ENCODE peak calls at places on chromosomes 12 and 14, in eight cellular contexts. U is PC-3; A is brain microvascular endothelial cell; K is CD8-positive, alpha-beta T cell; X is RWPE2; I is SK-N-SH; D is right lobe of liver; B is HFF-Myc. J is an unnamed sample.
A peak's percentile ranks its signal among the peaks of the same experiment; 100 is the strongest.

GRCh38 chr12:77925536-77926108 is 94.9 kb downstream of the NAV3 start:
- DNase-seq in U (peak; percentile 90), B (peak; percentile 96), X (peak; percentile 76), A (peak; percentile 97), I (peak; percentile 54), K (no peak), D (peak; percentile 56), J (peak; percentile 95)

GRCh38 chr14:101963611-101964296 is 619 bp upstream of the DYNC1H1 start:
- DNase-seq in B (no peak), I (no peak), X (no peak), D (no peak), K (no peak), A (no peak), U (no peak), J (no peak)

GRCh38 chr12:123065666-123066457 is 85.0 kb downstream of the PITPNM2 start:
- DNase-seq in D (no peak), B (no peak), K (no peak), X (no peak), U (no peak), A (no peak), I (no peak), J (no peak)

GRCh38 chr12:123660328-123660727 is 10.6 kb upstream of the TCTN2 start:
- DNase-seq in B (peak; percentile 33), I (no peak), A (peak; percentile 57), K (no peak), U (peak; percentile 96), X (no peak), D (no peak), J (peak; percentile 85)

GRCh38 chr14:61188936-61189808 is 92.0 kb downstream of the TMEM30B start:
- DNase-seq in D (peak; percentile 69), X (no peak), A (peak; percentile 60), I (peak; percentile 73), K (peak; percentile 1), B (no peak), U (peak; percentile 84), J (peak; percentile 79)

GRCh38 chr12:25977047-25977446 is 18.6 kb downstream of the RASSF8 start:
- DNase-seq in A (no peak), X (no peak), D (no peak), B (no peak), I (no peak), U (no peak), K (no peak), J (peak; percentile 87)

GRCh38 chr14:104282332-104283196 is 144.2 kb downstream of the KIF26A start:
- DNase-seq in K (no peak), X (peak; percentile 68), D (peak; percentile 80), U (no peak), B (no peak), A (no peak), I (no peak), J (no peak)

GRCh38 chr12:43362910-43363694 is 188.9 kb downstream of the ADAMTS20 start:
- DNase-seq in D (no peak), A (no peak), U (peak; percentile 62), I (no peak), B (no peak), X (no peak), K (no peak), J (no peak)

GRCh38 chr14:30015471-30015870 is 87.8 kb upstream of the PRKD1 start:
- DNase-seq in I (no peak), X (no peak), K (no peak), U (no peak), B (no peak), D (no peak), A (no peak), J (no peak)

GRCh38 chr14:28494196-28494595 is 272.4 kb upstream of the FOXG1 start:
- DNase-seq in U (peak; percentile 96), X (no peak), K (no peak), B (no peak), I (no peak), A (no peak), D (no peak), J (peak; percentile 1)

GRCh38 chr12:49564241-49565118 is 3.5 kb downstream of the MCRS1 start:
- DNase-seq in I (peak; percentile 5), K (no peak), A (no peak), D (no peak), U (no peak), X (no peak), B (no peak), J (no peak)

GRCh38 chr12:29754235-29755189 is 29.2 kb downstream of the TMTC1 start:
- DNase-seq in I (no peak), K (no peak), B (no peak), X (no peak), U (no peak), D (no peak), A (no peak), J (peak; percentile 23)

GRCh38 chr14:63200035-63200740 is 4.1 kb upstream of the RHOJ start:
- DNase-seq in K (no peak), D (no peak), X (no peak), U (no peak), A (no peak), B (no peak), I (no peak), J (peak; percentile 46)

GRCh38 chr12:23455283-23455682 is 494.2 kb downstream of the SOX5 start:
- DNase-seq in B (no peak), D (no peak), A (no peak), K (no peak), U (no peak), X (no peak), I (no peak), J (no peak)

GRCh38 chr14:51872396-51872795 is 12.0 kb downstream of the GNG2 start:
- DNase-seq in B (no peak), A (no peak), U (no peak), D (no peak), K (no peak), I (peak; percentile 13), X (no peak), J (no peak)

GRCh38 chr12:66717049-66717448 is 38.2 kb upstream of the GRIP1 start:
- DNase-seq in B (no peak), U (peak; percentile 38), X (no peak), D (no peak), K (no peak), I (no peak), A (no peak), J (no peak)

GRCh38 chr14:72780771-72781170 is 113.1 kb downstream of the DPF3 start:
- DNase-seq in U (no peak), K (no peak), X (no peak), B (no peak), A (peak; percentile 53), D (no peak), I (no peak), J (peak; percentile 88)

GRCh38 chr12:100504820-100505219 is 31.2 kb downstream of the NR1H4 start:
- DNase-seq in I (no peak), D (peak; percentile 86), A (no peak), B (no peak), K (no peak), X (no peak), U (no peak), J (no peak)

GRCh38 chr14:71729581-71729980 is 202.6 kb upstream of the RGS6 start:
- DNase-seq in A (no peak), K (no peak), D (no peak), B (no peak), X (no peak), I (no peak), U (no peak), J (no peak)

DNA sequence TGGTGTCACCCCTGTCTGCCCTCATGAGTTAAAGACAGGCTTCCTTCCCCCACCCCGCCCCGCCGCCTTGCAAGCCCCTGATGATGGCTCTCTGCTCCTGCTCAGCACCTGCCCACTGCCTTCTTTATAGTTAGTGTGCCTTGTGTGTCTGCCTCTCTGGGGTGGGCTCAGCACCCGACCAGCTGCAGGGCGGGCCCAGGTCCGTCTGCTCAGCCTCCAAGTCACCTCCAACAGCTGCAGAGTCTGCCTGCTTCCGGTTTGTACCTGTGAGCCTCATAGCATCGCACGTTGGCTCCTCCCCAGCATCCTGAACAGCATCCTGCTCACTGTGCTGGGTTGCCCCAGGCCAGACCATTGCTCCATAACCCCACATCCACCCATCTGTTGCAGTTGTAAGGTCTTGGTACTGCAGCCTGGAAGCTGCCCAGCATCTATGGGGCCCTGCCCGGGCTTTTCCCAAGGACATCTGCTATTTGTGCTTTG is 3.5 kb downstream of the TGFB3 start:
- DNase-seq in A (no peak), K (peak; percentile 3), I (peak; percentile 51), U (no peak), D (no peak), B (no peak), X (no peak), J (no peak)
- H3K4me3 ChIP-seq in A (no peak overlapping the region), K (no peak overlapping the region), I (no peak overlapping the region), U (no peak overlapping the region), D (no peak overlapping the region), B (no peak overlapping the region), X (no peak overlapping the region), J (no peak overlapping the region)

DNA sequence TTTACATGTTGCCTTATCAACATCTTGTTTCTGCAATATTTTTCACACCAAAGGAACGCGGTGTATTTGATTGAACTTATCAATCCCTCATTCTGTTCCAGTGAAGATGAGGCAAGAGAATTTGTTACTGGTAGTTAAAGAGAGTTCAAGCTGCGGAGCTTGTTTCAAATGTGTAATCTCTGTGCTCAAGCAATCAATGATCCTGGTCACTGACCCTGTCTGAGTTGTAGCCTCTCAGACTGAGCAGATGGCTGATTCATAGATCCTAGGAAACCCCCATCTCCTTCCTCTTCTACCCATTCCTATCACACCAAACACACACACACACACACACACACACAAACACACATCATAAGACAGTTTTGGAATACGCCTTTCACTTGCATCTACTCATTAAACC is 236.1 kb upstream of the FLRT2 start:
- DNase-seq in D (no peak), U (no peak), A (no peak), I (no peak), B (no peak), X (no peak), K (no peak), J (no peak)
- TF ChIP-seq CTCF in D (no peak), U (no peak), A (no peak), I (no peak), B (no peak), X (no peak), K (no peak), J (no peak)

GRCh38 chr12:120118710-120119097 is 2.2 kb upstream of the RAB35 start:
- DNase-seq in A (no peak), I (no peak), X (no peak), D (no peak), K (no peak), B (no peak), U (peak; percentile 41), J (peak; percentile 51)

GRCh38 chr12:120116443-120116791 is at the start of gene RAB35:
- DNase-seq in X (no peak), A (no peak), I (no peak), B (no peak), U (no peak), K (no peak), D (no peak), J (no peak)

GRCh38 chr12:120119395-120119973 is 2.9 kb upstream of the RAB35 start:
- DNase-seq in U (peak; percentile 52), D (no peak), A (no peak), B (no peak), X (no peak), I (no peak), K (no peak), J (peak; percentile 45)

GRCh38 chr12:120116792-120117651 is 469 bp upstream of the RAB35 start:
- DNase-seq in D (peak; percentile 97), K (peak; percentile 97), I (peak; percentile 100), X (peak; percentile 93), B (peak; percentile 59), U (peak; percentile 97), A (peak; percentile 92), J (peak; percentile 89)

GRCh38 chr12:120117961-120118709 is 1.6 kb upstream of the RAB35 start:
- DNase-seq in D (no peak), K (no peak), B (no peak), A (no peak), I (no peak), X (no peak), U (peak; percentile 71), J (peak; percentile 44)
- H3K4me3 ChIP-seq in D (peak overlapping the region; percentile 77), K (peak overlapping the region; percentile 87), B (peak overlapping the region; percentile 89), A (peak overlapping the region; percentile 91), I (peak overlapping the region; percentile 83), X (peak overlapping the region; percentile 83), U (peak overlapping the region; percentile 91), J (peak overlapping the region; percentile 96)

GRCh38 chr14:21902561-21903199 is 229.1 kb upstream of the OR4E1 start:
- DNase-seq in X (no peak), K (no peak), D (no peak), A (no peak), I (no peak), B (no peak), U (no peak), J (no peak)
- TF ChIP-seq CTCF in X (peak; percentile 68), K (peak; percentile 59), D (no peak), A (peak; percentile 5), I (peak; percentile 57), B (peak; percentile 19), U (no peak), J (peak; percentile 12)

J was measured in fibroblast of the aortic adventitia.